ENCODE peak calls at places on chromosomes 5 and 9, in ten cellular contexts. F, E, M, U, V, A, C, P, N and I are unnamed samples.

GRCh38 chr9:136695435-136695895 is 8.2 kb upstream of the AGPAT2 start:
- DNase-seq in N (no peak), F (no peak), C (no peak), E (no peak), V (no peak), U (peak; percentile 26), P (no peak), A (no peak), M (no peak), I (no peak)

GRCh38 chr9:96641514-96641913 is 13.6 kb downstream of the PRXL2C start:
- DNase-seq in M (no peak), U (no peak), N (no peak), E (no peak), F (no peak), P (no peak), C (no peak), V (no peak), A (no peak), I (no peak)

GRCh38 chr9:128244443-128245226 is 31.2 kb downstream of the GOLGA2 start:
- DNase-seq in N (peak; percentile 60), C (no peak), M (peak; percentile 92), P (peak; percentile 81), V (peak; percentile 62), U (no peak), E (peak; percentile 45), F (peak; percentile 89), A (peak; percentile 95), I (peak; percentile 59)

GRCh38 chr5:56712895-56713565 is 102.3 kb upstream of the MAP3K1 start:
- DNase-seq in P (no peak), C (no peak), A (no peak), V (no peak), M (no peak), F (no peak), N (no peak), E (no peak), U (no peak), I (no peak)

GRCh38 chr5:5658226-5658625 is 235.7 kb downstream of the ICE1 start:
- DNase-seq in N (peak; percentile 82), M (peak; percentile 62), A (peak; percentile 77), P (peak; percentile 58), E (no peak), V (no peak), F (no peak), C (peak; percentile 20), U (no peak), I (peak; percentile 1)

GRCh38 chr9:31629292-31629691 is 755.2 kb upstream of the ACO1 start:
- DNase-seq in U (no peak), F (no peak), M (no peak), E (no peak), A (no peak), V (no peak), N (no peak), C (no peak), P (no peak), I (no peak)

GRCh38 chr5:75675779-75676178 is 41.5 kb downstream of the POC5 start:
- DNase-seq in A (no peak), F (no peak), M (no peak), P (no peak), V (no peak), N (no peak), C (no peak), E (no peak), U (no peak), I (no peak)

GRCh38 chr5:174145821-174146220 is 100.3 kb downstream of the NSG2 start:
- DNase-seq in N (no peak), P (no peak), F (no peak), V (peak; percentile 65), C (no peak), U (no peak), E (no peak), A (peak; percentile 8), M (no peak), I (no peak)

GRCh38 chr5:179343902-179344300 is 1.4 kb downstream of the ADAMTS2 start:
- DNase-seq in N (no peak), F (peak; percentile 65), V (peak; percentile 94), C (peak; percentile 27), M (no peak), E (no peak), A (peak; percentile 75), P (no peak), U (no peak), I (no peak)

GRCh38 chr5:96492654-96493053 is 59.6 kb upstream of the PCSK1 start:
- DNase-seq in U (no peak), E (no peak), M (no peak), P (no peak), V (no peak), N (no peak), F (peak; percentile 28), C (peak; percentile 17), A (peak; percentile 58), I (peak; percentile 40)

DNA sequence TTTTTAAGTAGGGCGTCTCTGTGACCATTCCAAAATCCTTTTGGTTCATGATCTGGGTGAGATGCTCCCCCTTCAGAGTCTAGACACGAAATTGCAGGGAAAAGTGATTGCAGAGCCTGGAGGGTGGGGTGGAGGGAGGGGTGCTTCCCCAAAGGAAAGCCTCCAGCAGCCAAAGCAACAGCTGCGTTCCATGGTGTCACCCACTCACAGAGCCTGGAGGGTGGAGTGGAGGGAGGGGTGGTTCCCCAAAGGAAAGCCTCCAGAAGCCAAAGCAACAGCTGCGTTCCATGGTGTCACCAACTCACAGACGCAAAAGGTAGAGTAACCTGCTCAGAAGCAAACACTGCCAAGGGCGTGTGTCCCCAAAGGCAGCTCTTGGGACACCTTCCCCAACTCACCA is 22.6 kb downstream of the SLC6A18 start:
- DNase-seq in P (no peak), C (no peak), V (no peak), U (no peak), M (no peak), E (no peak), A (no peak), F (no peak), N (no peak), I (no peak)
- TF ChIP-seq CTCF in P (no peak), C (no peak), V (no peak), U (no peak), M (no peak), E (no peak), A (no peak), F (no peak), N (no peak), I (no peak)

GRCh38 chr5:1536298-1537165 is 12.8 kb upstream of the LPCAT1 start:
- DNase-seq in C (peak; percentile 41), F (no peak), E (peak; percentile 29), U (no peak), V (no peak), P (peak; percentile 22), N (no peak), A (peak; percentile 19), M (peak; percentile 46), I (no peak)

GRCh38 chr5:1538276-1538675 is 14.5 kb upstream of the LPCAT1 start:
- DNase-seq in M (peak; percentile 24), C (no peak), V (no peak), A (no peak), U (no peak), N (no peak), F (no peak), P (no peak), E (peak; percentile 59), I (no peak)

GRCh38 chr5:1537166-1538154 is 13.7 kb upstream of the LPCAT1 start:
- DNase-seq in U (no peak), A (no peak), N (no peak), F (no peak), P (no peak), V (no peak), C (no peak), M (peak; percentile 14), E (peak; percentile 42), I (no peak)

GRCh38 chr5:1538741-1539392 is 15.1 kb upstream of the LPCAT1 start:
- DNase-seq in P (no peak), F (no peak), N (no peak), U (no peak), M (no peak), V (no peak), C (no peak), E (peak; percentile 44), A (no peak), I (no peak)

GRCh38 chr5:1535646-1536045 is 11.9 kb upstream of the LPCAT1 start:
- DNase-seq in N (no peak), E (no peak), P (no peak), F (no peak), M (no peak), V (no peak), C (no peak), A (no peak), U (no peak), I (no peak)
- H3K4me3 ChIP-seq in N (no peak overlapping the region), E (no peak overlapping the region), P (no peak overlapping the region), F (no peak overlapping the region), M (no peak overlapping the region), V (no peak overlapping the region), C (no peak overlapping the region), A (no peak overlapping the region), U (no peak overlapping the region), I (no peak overlapping the region)

DNA sequence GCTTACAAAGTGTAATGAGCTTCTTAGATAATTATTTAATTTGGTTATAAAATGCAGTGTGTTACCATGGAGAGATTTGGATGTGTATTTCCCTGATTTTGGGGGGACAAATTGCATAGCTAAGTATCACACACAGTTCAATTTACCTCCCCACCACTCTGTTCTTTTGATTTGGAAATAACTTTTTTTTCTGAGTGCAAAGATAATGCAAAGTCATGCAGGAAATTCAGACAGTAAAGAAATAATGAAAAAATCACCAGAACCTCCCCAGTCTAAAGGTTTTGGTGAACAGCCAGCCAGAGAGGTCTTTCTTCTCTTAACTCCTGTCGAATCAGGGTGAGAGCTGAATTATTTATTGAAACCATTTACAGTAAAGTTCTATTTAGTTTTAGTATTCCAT is 3.2 kb downstream of the ADGRV1 start:
- DNase-seq in P (no peak), F (no peak), V (no peak), A (no peak), M (no peak), U (no peak), C (no peak), E (no peak), N (no peak), I (no peak)
- H3K27me3 ChIP-seq in P (peaks cover 44% of the 10 kb centered on the region), F (peaks cover 21% of the 10 kb centered on the region), V (peaks cover 13% of the 10 kb centered on the region), A (peaks cover 14% of the 10 kb centered on the region), M (peaks cover 15% of the 10 kb centered on the region), U (no peaks in the 10 kb centered on the region), C (peaks cover 39% of the 10 kb centered on the region), E (peaks cover 65% of the 10 kb centered on the region), N (peaks cover 44% of the 10 kb centered on the region), I (peaks cover 12% of the 10 kb centered on the region)

GRCh38 chr9:70389642-70390266 is 24.7 kb downstream of the KLF9 start:
- DNase-seq in V (peak; percentile 26), C (no peak), U (no peak), E (no peak), M (no peak), F (peak; percentile 62), A (peak; percentile 62), N (peak; percentile 62), P (no peak), I (no peak)

GRCh38 chr9:70392850-70393249 is 21.6 kb downstream of the KLF9 start:
- DNase-seq in V (no peak), E (no peak), P (no peak), U (no peak), F (peak; percentile 18), N (no peak), C (no peak), A (no peak), M (no peak), I (no peak)

GRCh38 chr9:70390922-70391321 is 23.5 kb downstream of the KLF9 start:
- DNase-seq in M (no peak), N (no peak), A (peak; percentile 65), U (no peak), F (peak; percentile 54), E (no peak), C (no peak), V (no peak), P (no peak), I (no peak)

GRCh38 chr9:70389188-70389587 is 25.3 kb downstream of the KLF9 start:
- DNase-seq in C (no peak), P (no peak), N (no peak), V (no peak), M (no peak), F (no peak), U (no peak), E (no peak), A (no peak), I (no peak)

GRCh38 chr9:70392189-70392588 is 22.3 kb downstream of the KLF9 start:
- DNase-seq in N (no peak), U (no peak), A (no peak), V (no peak), M (no peak), E (no peak), F (peak; percentile 28), C (no peak), P (no peak), I (no peak)
- TF ChIP-seq CTCF in N (no peak), U (peak; percentile 21), A (peak; percentile 32), V (no peak), M (peak; percentile 38), E (peak; percentile 31), F (no peak), C (peak; percentile 52), P (peak; percentile 22), I (no peak)